ENCODE peak calls at places on chromosomes 16 and 17, in four cellular contexts. O, W, V and U are unnamed samples.

GRCh38 chr17:4444782-4445473 is 11.2 kb downstream of the SPNS3 start:
- DNase-seq in W (no peak), V (no peak), O (no peak), U (no peak)

GRCh38 chr16:79318137-79318899 is 282.2 kb downstream of the MAF start:
- DNase-seq in V (no peak), W (no peak), O (no peak), U (no peak)

GRCh38 chr17:38616361-38616760 is 10.6 kb upstream of the SRCIN1 start:
- DNase-seq in O (no peak), V (no peak), W (no peak), U (no peak)

GRCh38 chr17:27485711-27486495 is 29.7 kb downstream of the KSR1 start:
- DNase-seq in V (no peak), O (no peak), W (no peak), U (no peak)

GRCh38 chr17:13851889-13852288 is 217.4 kb upstream of the COX10 start:
- DNase-seq in V (no peak), W (no peak), O (no peak), U (no peak)

GRCh38 chr17:6671431-6671830 is 19.9 kb downstream of the C17orf100 start:
- DNase-seq in O (no peak), W (no peak), V (no peak), U (no peak)

GRCh38 chr17:66290097-66290722 is 12.2 kb upstream of the PRKCA start:
- DNase-seq in W (no peak), V (peak), O (no peak), U (no peak)

GRCh38 chr16:55426865-55427484 is 52.0 kb upstream of the MMP2 start:
- DNase-seq in V (no peak), W (no peak), O (no peak), U (no peak)

GRCh38 chr17:66654764-66655163 is 180.2 kb upstream of the CACNG5 start:
- DNase-seq in W (no peak), V (no peak), O (no peak), U (no peak)

GRCh38 chr17:63496663-63497400 is 20.0 kb downstream of the ACE start:
- DNase-seq in V (no peak), W (no peak), O (no peak), U (no peak)

GRCh38 chr17:78895322-78895721 is 7.7 kb downstream of the CEP295NL start:
- DNase-seq in O (no peak), V (no peak), W (no peak), U (no peak)

GRCh38 chr17:78896834-78897638 is 6.0 kb downstream of the CEP295NL start:
- DNase-seq in O (no peak), V (no peak), W (no peak), U (no peak)

GRCh38 chr17:78898075-78898836 is 4.7 kb downstream of the CEP295NL start:
- DNase-seq in O (no peak), W (no peak), V (no peak), U (no peak)

GRCh38 chr17:78897639-78897996 is 5.4 kb downstream of the CEP295NL start:
- DNase-seq in V (no peak), W (no peak), O (no peak), U (no peak)

DNA sequence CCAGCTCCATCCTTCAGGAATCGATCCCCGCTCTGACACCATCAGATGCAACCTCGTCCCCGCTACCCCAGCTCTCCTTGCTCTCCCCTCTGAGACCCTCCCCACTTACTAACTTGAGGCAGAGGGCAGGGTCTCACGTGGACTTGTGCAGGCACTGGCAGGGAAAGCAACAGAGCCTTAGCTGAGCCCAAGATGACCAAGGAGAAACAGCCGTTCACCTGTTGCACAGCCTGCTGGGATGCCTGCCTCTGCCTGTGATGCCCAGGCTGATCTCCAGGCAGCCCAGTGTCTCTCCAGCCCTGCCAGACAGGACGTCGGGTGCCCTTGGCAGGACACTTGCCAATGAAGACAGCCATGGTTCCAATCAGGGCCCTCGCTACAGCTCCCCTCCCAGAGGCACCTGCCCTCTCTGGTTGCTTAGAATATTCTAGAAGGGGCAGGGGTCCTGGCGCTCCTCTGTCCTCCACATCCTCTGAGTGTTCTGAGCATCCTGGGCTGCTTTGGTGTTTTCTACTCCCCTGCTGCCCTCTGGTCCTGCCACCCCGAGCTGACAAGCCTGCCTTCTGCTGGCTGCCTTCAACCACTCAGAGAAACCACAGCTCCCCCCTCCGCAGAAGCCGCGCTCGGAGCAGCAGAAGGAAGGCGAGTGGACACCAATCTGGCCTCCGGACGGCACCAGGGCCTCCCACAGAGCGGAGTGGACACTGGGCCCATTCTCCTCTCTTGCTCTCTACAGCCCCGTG is 6.7 kb downstream of the CEP295NL start:
- DNase-seq in O (no peak), W (no peak), V (no peak), U (no peak)
- TF ChIP-seq USF2 in O (no peak), W (no peak), V (no peak), U (no peak)

GRCh38 chr16:732332-732731 is 5.4 kb downstream of the HAGHL start:
- DNase-seq in W (no peak), O (no peak), V (no peak), U (no peak)

GRCh38 chr16:734208-734980 is 6.4 kb downstream of the CIAO3 start:
- DNase-seq in O (no peak), W (no peak), V (no peak), U (no peak)

GRCh38 chr16:734981-735881 is 5.6 kb downstream of the CIAO3 start:
- DNase-seq in W (no peak), O (no peak), V (no peak), U (no peak)

GRCh38 chr16:732936-733335 is 6.0 kb downstream of the HAGHL start:
- DNase-seq in V (no peak), W (no peak), O (no peak), U (no peak)

GRCh38 chr16:733382-734207 is 6.7 kb downstream of the HAGHL start:
- DNase-seq in O (peak), V (no peak), W (no peak), U (peak)
- TF ChIP-seq CTCF in O (peak), V (peak), W (peak), U (peak)

DNA sequence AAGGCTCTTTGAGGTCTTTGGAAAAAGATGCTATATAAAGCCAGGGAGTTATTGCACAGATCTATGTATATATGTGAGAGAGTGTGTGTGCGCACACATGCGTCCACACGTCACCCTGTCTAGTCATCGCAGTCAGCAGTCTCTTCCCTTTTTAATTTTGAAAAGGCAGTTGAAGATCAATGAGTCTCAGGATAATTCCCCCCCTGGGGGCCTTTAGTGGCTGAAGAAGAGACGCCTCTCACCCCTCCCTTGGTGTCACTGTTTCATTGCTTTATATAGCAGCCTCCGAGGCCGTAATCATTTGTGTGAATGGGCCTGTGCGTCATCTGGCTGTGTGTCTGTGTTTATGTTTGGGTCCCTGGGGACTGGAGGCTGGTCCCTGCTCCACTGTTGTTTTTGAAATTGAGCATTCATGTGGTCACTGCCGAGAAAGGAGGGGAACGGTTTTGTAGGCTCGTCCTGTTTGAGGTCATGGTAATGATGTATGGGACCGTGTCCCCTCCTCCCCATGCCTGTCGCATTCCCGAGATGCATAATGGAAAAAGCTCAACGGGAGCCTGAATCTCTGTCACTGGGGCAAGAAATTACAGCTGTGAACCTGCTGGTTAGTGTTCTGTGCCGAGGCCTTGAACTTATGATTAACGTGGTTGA is 143.9 kb downstream of the SNX29 start:
- DNase-seq in W (no peak), V (no peak), O (no peak), U (no peak)
- TF ChIP-seq CREM in W (no peak), V (no peak), O (no peak), U (no peak)

DNA sequence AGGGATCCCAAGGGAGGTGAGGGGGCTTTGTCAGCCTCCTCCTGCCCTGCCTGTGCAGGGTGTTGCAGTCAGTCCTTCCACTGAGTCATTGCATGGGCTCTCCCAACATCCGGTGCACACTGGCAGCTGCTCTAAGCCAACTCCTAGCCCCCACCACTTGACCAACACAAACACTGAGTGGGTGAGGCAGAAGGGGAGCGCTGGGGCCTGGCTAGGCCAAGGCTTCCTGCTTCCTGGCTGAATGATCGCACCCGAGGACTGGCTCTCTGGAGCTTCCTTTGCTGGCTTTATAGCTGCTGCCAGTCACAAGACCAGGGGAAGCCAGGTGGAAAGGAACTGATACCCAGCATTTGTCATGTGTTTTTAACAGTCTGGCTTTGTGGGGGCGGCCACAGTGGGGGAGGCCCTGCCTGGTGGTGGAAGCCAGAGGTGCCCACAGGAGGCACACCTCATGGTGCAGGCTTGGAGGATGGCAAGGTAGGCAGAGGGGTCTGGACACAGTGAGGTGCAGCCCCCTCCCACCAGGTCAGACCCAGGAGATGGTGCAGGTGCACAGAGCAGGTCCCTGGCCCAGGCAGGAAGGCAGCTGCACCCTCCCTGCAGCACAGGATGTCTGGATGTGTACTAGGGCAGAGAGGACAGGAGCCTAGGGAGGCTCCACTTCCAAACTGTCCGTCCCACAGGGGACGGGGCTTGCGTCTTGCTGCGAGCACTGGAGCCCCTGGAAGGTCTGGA is 6.9 kb downstream of the MPG start:
- DNase-seq in O (no peak), V (no peak), W (peak), U (no peak)
- TF ChIP-seq USF2 in O (no peak), V (no peak), W (no peak), U (no peak)

DNA sequence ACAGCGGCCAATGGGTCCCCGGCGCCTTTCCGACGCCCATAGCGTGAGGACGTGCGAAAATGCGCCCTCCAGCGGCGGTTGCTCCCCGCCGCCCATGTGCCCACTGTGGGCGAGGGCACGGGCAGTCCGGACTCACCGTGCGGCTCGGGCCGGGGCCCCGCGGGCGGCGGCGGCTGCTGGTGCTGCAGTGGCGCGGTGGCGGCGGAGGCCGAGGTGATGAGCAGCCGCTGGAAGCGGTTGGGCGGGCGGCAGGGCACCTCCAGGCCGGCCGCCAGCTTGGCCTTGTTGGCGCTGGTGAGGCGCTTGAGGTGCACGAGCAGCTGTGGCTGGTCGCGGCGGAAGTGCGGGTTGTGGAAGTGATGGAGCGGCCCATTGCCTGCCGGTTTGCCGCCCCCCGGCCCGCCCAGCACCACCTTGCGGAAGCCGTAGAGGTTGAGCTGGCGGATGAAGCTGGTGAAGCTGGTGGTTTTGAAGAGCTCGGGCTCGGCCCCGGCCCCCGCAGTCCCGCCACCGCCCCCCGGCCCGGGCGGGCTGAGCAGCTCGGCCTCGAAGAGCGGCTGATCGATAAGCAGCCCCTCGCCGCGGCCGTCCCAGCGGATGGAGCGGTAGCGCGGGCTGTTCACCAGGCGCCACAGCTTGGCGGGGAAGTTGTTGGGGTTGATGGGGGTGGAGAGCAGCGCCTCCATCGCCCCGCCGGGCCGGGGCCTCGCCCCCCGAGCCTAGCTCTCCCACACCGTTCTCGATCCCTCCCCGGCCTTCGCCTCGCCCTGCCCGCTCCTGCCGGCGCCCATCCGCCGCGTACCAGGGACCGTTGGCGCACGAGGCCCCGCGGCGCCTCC is at the start of gene HSF5:
- DNase-seq in O (no peak), V (no peak), W (no peak), U (peak)
- TF ChIP-seq CTCF in O (no peak), V (no peak), W (peak), U (peak)

GRCh38 chr17:32275060-32276042 is 9.7 kb downstream of the RHBDL3 start:
- DNase-seq in W (no peak), V (no peak), O (peak), U (peak)
- TF ChIP-seq CREM in W (no peak), V (no peak), O (peak), U (no peak)